ENCODE peak calls at places on chromosomes 11 and 22, in eight cellular contexts. One of them, this sample, is unnamed.

GRCh38 chr22:19788661-19789225 is 28.2 kb downstream of the TBX1 start:
- DNase-seq in HCT116: no peak
- DNase-seq in heart right ventricle: no peak
- DNase-seq in psoas muscle: no peak
- DNase-seq in CD8-positive, alpha-beta T cell: no peak
- DNase-seq in colonic mucosa: no peak
- DNase-seq in Panc1: no peak
- DNase-seq in H9: no peak
- DNase-seq in this sample: no peak

GRCh38 chr11:3162410-3163240 is 2.5 kb downstream of the OSBPL5 start:
- DNase-seq in HCT116: no peak
- DNase-seq in heart right ventricle: no peak
- DNase-seq in psoas muscle: peak; percentile 12
- DNase-seq in CD8-positive, alpha-beta T cell: no peak
- DNase-seq in colonic mucosa: no peak
- DNase-seq in Panc1: no peak
- DNase-seq in H9: no peak
- DNase-seq in this sample: peak; percentile 5

GRCh38 chr11:66653123-66653522 is 14.6 kb downstream of the RBM4 start:
- DNase-seq in HCT116: no peak
- DNase-seq in heart right ventricle: no peak
- DNase-seq in psoas muscle: no peak
- DNase-seq in CD8-positive, alpha-beta T cell: no peak
- DNase-seq in colonic mucosa: no peak
- DNase-seq in Panc1: no peak
- DNase-seq in H9: no peak
- DNase-seq in this sample: no peak

GRCh38 chr11:70066628-70067027 is 11.5 kb upstream of the ANO1 start:
- DNase-seq in HCT116: no peak
- DNase-seq in heart right ventricle: no peak
- DNase-seq in psoas muscle: no peak
- DNase-seq in CD8-positive, alpha-beta T cell: peak; percentile 42
- DNase-seq in colonic mucosa: peak; percentile 10
- DNase-seq in Panc1: no peak
- DNase-seq in H9: peak; percentile 21
- DNase-seq in this sample: no peak

GRCh38 chr22:23704062-23704461 is 13.2 kb downstream of the RGL4 start:
- DNase-seq in HCT116: no peak
- DNase-seq in heart right ventricle: no peak
- DNase-seq in psoas muscle: no peak
- DNase-seq in CD8-positive, alpha-beta T cell: no peak
- DNase-seq in colonic mucosa: no peak
- DNase-seq in Panc1: no peak
- DNase-seq in H9: no peak
- DNase-seq in this sample: no peak

GRCh38 chr11:115244314-115244713 is 259.9 kb downstream of the CADM1 start:
- DNase-seq in HCT116: no peak
- DNase-seq in heart right ventricle: no peak
- DNase-seq in psoas muscle: no peak
- DNase-seq in CD8-positive, alpha-beta T cell: no peak
- DNase-seq in colonic mucosa: no peak
- DNase-seq in Panc1: no peak
- DNase-seq in H9: no peak
- DNase-seq in this sample: no peak

GRCh38 chr11:85826096-85826855 is 15.3 kb upstream of the SYTL2 start:
- DNase-seq in HCT116: no peak
- DNase-seq in heart right ventricle: peak; percentile 37
- DNase-seq in psoas muscle: peak; percentile 19
- DNase-seq in CD8-positive, alpha-beta T cell: no peak
- DNase-seq in colonic mucosa: no peak
- DNase-seq in Panc1: no peak
- DNase-seq in H9: peak; percentile 54
- DNase-seq in this sample: peak; percentile 17

GRCh38 chr11:59417023-59417422 is 9.2 kb downstream of the OR5A2 start:
- DNase-seq in HCT116: no peak
- DNase-seq in heart right ventricle: no peak
- DNase-seq in psoas muscle: no peak
- DNase-seq in CD8-positive, alpha-beta T cell: no peak
- DNase-seq in colonic mucosa: no peak
- DNase-seq in Panc1: no peak
- DNase-seq in H9: no peak
- DNase-seq in this sample: no peak

GRCh38 chr11:122758974-122759373 is 79.3 kb upstream of the CRTAM start:
- DNase-seq in HCT116: no peak
- DNase-seq in heart right ventricle: no peak
- DNase-seq in psoas muscle: no peak
- DNase-seq in CD8-positive, alpha-beta T cell: no peak
- DNase-seq in colonic mucosa: no peak
- DNase-seq in Panc1: no peak
- DNase-seq in H9: no peak
- DNase-seq in this sample: no peak

GRCh38 chr22:24810043-24810749 is 4.2 kb downstream of the SGSM1 start:
- DNase-seq in HCT116: no peak
- DNase-seq in heart right ventricle: peak; percentile 22
- DNase-seq in psoas muscle: no peak
- DNase-seq in CD8-positive, alpha-beta T cell: no peak
- DNase-seq in colonic mucosa: no peak
- DNase-seq in Panc1: no peak
- DNase-seq in H9: no peak
- DNase-seq in this sample: no peak

GRCh38 chr11:299081-299891 is at the start of gene IFITM5:
- DNase-seq in HCT116: no peak
- DNase-seq in heart right ventricle: no peak
- DNase-seq in psoas muscle: peak; percentile 9
- DNase-seq in CD8-positive, alpha-beta T cell: no peak
- DNase-seq in colonic mucosa: no peak
- DNase-seq in Panc1: no peak
- DNase-seq in H9: no peak
- DNase-seq in this sample: no peak

GRCh38 chr11:73812234-73812633 is 24.6 kb downstream of the MRPL48 start:
- DNase-seq in HCT116: no peak
- DNase-seq in heart right ventricle: no peak
- DNase-seq in psoas muscle: no peak
- DNase-seq in CD8-positive, alpha-beta T cell: no peak
- DNase-seq in colonic mucosa: no peak
- DNase-seq in Panc1: no peak
- DNase-seq in H9: no peak
- DNase-seq in this sample: no peak
- H3K27ac ChIP-seq in HCT116: no peak overlapping the region
- H3K27ac ChIP-seq in heart right ventricle: no peak overlapping the region
- H3K27ac ChIP-seq in psoas muscle: no peak overlapping the region
- H3K27ac ChIP-seq in CD8-positive, alpha-beta T cell: no peak overlapping the region
- H3K27ac ChIP-seq in colonic mucosa: no peak overlapping the region
- H3K27ac ChIP-seq in Panc1: no peak overlapping the region
- H3K27ac ChIP-seq in H9: no peak overlapping the region
- H3K27ac ChIP-seq in this sample: no peak overlapping the region

GRCh38 chr22:37184380-37184755 is 3.7 kb downstream of the C1QTNF6 start:
- DNase-seq in HCT116: no peak
- DNase-seq in heart right ventricle: no peak
- DNase-seq in psoas muscle: no peak
- DNase-seq in CD8-positive, alpha-beta T cell: no peak
- DNase-seq in colonic mucosa: no peak
- DNase-seq in Panc1: no peak
- DNase-seq in H9: no peak
- DNase-seq in this sample: no peak

GRCh38 chr22:37185646-37186227 is 2.3 kb downstream of the C1QTNF6 start:
- DNase-seq in HCT116: no peak
- DNase-seq in heart right ventricle: no peak
- DNase-seq in psoas muscle: peak; percentile 2
- DNase-seq in CD8-positive, alpha-beta T cell: no peak
- DNase-seq in colonic mucosa: no peak
- DNase-seq in Panc1: no peak
- DNase-seq in H9: no peak
- DNase-seq in this sample: no peak

GRCh38 chr22:37183432-37184379 is 4.3 kb downstream of the C1QTNF6 start:
- DNase-seq in HCT116: no peak
- DNase-seq in heart right ventricle: no peak
- DNase-seq in psoas muscle: peak; percentile 10
- DNase-seq in CD8-positive, alpha-beta T cell: no peak
- DNase-seq in colonic mucosa: no peak
- DNase-seq in Panc1: no peak
- DNase-seq in H9: no peak
- DNase-seq in this sample: no peak

GRCh38 chr22:37186228-37186996 is 1.6 kb downstream of the C1QTNF6 start:
- DNase-seq in HCT116: peak; percentile 97
- DNase-seq in heart right ventricle: no peak
- DNase-seq in psoas muscle: peak; percentile 7
- DNase-seq in CD8-positive, alpha-beta T cell: peak; percentile 81
- DNase-seq in colonic mucosa: no peak
- DNase-seq in Panc1: no peak
- DNase-seq in H9: peak; percentile 66
- DNase-seq in this sample: peak; percentile 27

DNA sequence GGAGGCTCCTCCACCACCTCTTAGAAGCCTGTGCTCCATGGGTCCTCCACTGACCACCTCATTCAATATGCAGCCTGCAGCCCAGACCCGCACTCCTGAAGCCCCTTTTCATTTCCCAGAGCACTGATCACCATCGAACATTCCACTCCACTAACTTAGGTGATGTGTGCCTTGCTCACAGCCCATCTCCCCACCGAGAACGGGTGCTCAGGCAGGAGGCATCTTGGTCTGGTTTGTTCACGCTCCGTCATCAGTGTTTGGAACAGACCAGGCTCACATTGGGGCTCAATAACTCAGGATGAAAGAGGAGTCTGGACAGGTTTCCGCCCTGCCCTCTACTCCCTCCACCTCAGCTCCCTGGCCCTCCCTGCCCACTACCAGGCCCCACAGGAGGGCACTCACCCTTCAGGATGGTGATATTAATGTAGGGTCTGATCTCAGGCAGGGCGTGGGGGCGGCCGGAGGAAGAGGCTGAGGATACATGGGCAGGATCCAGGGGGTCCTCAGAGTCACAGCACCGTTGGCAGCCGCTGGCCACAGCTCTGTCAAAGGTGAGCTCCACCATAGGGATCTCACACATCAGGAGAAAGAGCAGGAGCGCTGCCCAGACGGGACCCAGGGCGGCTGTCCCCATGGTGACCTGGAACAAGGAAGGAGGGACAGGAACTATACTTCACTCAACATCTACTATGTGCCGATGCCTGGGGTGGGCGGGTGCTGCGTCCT is 3.1 kb downstream of the C1QTNF6 start:
- DNase-seq in HCT116: no peak
- DNase-seq in heart right ventricle: no peak
- DNase-seq in psoas muscle: peak; percentile 6
- DNase-seq in CD8-positive, alpha-beta T cell: no peak
- DNase-seq in colonic mucosa: no peak
- DNase-seq in Panc1: no peak
- DNase-seq in H9: no peak
- DNase-seq in this sample: no peak
- H3K4me1 ChIP-seq in HCT116: peaks cover 37% of the 10 kb centered on the region
- H3K4me1 ChIP-seq in heart right ventricle: peaks cover 18% of the 10 kb centered on the region
- H3K4me1 ChIP-seq in psoas muscle: peaks cover 38% of the 10 kb centered on the region
- H3K4me1 ChIP-seq in CD8-positive, alpha-beta T cell: peaks cover 65% of the 10 kb centered on the region
- H3K4me1 ChIP-seq in colonic mucosa: peaks cover 16% of the 10 kb centered on the region
- H3K4me1 ChIP-seq in Panc1: peaks cover 44% of the 10 kb centered on the region
- H3K4me1 ChIP-seq in H9: peaks cover 5% of the 10 kb centered on the region
- H3K4me1 ChIP-seq in this sample: peaks cover 22% of the 10 kb centered on the region

DNA sequence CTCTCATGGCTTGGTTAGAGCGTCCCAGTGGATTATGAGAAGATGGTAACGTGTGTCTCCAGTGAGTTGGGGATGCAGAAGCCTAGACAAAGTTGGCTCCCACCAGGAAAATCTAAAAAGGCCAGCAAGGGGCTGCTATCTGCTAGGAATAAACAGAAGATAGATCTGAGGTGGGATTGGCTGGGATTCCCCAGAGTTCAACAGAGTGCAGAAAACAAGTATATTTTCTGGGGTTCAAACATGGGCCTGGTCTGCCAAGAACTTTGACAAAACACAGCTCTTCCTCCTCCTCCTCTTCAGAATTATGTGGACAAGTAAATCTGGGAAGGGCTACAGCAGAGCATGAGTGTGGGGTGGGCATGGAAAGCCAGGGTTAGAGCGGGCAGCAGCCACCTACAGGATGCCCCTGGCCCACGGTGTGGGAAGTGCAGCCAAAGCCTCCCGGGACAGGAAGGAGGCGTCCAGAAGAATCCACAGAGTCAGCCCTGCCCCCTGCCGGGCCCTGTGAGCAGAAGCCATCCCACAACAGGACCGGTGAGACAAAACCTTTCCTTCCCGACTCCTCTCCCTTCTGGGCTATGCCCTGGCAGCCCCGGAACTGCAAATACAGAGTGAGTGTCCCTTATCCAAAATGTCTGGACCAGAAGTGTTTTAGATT is 67.1 kb downstream of the CD82 start:
- DNase-seq in HCT116: peak; percentile 45
- DNase-seq in heart right ventricle: peak; percentile 55
- DNase-seq in psoas muscle: peak; percentile 48
- DNase-seq in CD8-positive, alpha-beta T cell: peak; percentile 52
- DNase-seq in colonic mucosa: peak; percentile 31
- DNase-seq in Panc1: no peak
- DNase-seq in H9: peak; percentile 70
- DNase-seq in this sample: no peak
- TF ChIP-seq CTCF in HCT116: peak; percentile 72
- TF ChIP-seq CTCF in heart right ventricle: no peak
- TF ChIP-seq CTCF in psoas muscle: peak; percentile 34
- TF ChIP-seq CTCF in CD8-positive, alpha-beta T cell: no peak
- TF ChIP-seq CTCF in colonic mucosa: peak; percentile 33
- TF ChIP-seq CTCF in Panc1: no peak
- TF ChIP-seq CTCF in H9: peak; percentile 50
- TF ChIP-seq CTCF in this sample: no peak

GRCh38 chr11:125071831-125072209 is 8.7 kb downstream of the SLC37A2 start:
- DNase-seq in HCT116: no peak
- DNase-seq in heart right ventricle: no peak
- DNase-seq in psoas muscle: no peak
- DNase-seq in CD8-positive, alpha-beta T cell: no peak
- DNase-seq in colonic mucosa: no peak
- DNase-seq in Panc1: no peak
- DNase-seq in H9: no peak
- DNase-seq in this sample: no peak
- H3K27ac ChIP-seq in HCT116: no peak overlapping the region
- H3K27ac ChIP-seq in heart right ventricle: peak overlapping the region; percentile 87
- H3K27ac ChIP-seq in psoas muscle: no peak overlapping the region
- H3K27ac ChIP-seq in CD8-positive, alpha-beta T cell: no peak overlapping the region
- H3K27ac ChIP-seq in colonic mucosa: peak overlapping the region; percentile 22
- H3K27ac ChIP-seq in Panc1: no peak overlapping the region
- H3K27ac ChIP-seq in H9: no peak overlapping the region
- H3K27ac ChIP-seq in this sample: no peak overlapping the region

GRCh38 chr11:73275381-73275750 is 3.2 kb downstream of the P2RY6 start:
- DNase-seq in HCT116: no peak
- DNase-seq in heart right ventricle: no peak
- DNase-seq in psoas muscle: no peak
- DNase-seq in CD8-positive, alpha-beta T cell: no peak
- DNase-seq in colonic mucosa: no peak
- DNase-seq in Panc1: no peak
- DNase-seq in H9: peak; percentile 24
- DNase-seq in this sample: no peak
- H3K4me1 ChIP-seq in HCT116: no peaks in the 10 kb centered on the region
- H3K4me1 ChIP-seq in heart right ventricle: peaks cover 3% of the 10 kb centered on the region
- H3K4me1 ChIP-seq in psoas muscle: peaks cover 9% of the 10 kb centered on the region
- H3K4me1 ChIP-seq in CD8-positive, alpha-beta T cell: no peaks in the 10 kb centered on the region
- H3K4me1 ChIP-seq in colonic mucosa: no peaks in the 10 kb centered on the region
- H3K4me1 ChIP-seq in Panc1: peaks cover 15% of the 10 kb centered on the region
- H3K4me1 ChIP-seq in H9: no peaks in the 10 kb centered on the region
- H3K4me1 ChIP-seq in this sample: no peaks in the 10 kb centered on the region